ENCODE peak calls at places on chromosomes 11 and 22, in four cellular contexts. M is tibial nerve, L is ovary, W is sigmoid colon. B is an unnamed sample.

GRCh38 chr11:76579047-76579751 is 91.3 kb downstream of the LRRC32 start:
- DNase-seq in M (no peak), L (peak), W (no peak), B (peak)

GRCh38 chr11:84965484-84965883 is 661.7 kb downstream of the DLG2 start:
- DNase-seq in M (no peak), L (no peak), W (no peak), B (no peak)

GRCh38 chr11:93133710-93134109 is 64.1 kb downstream of the SLC36A4 start:
- DNase-seq in M (no peak), L (no peak), W (no peak), B (no peak)

GRCh38 chr22:28703436-28703835 is 23.8 kb upstream of the TTC28 start:
- DNase-seq in M (no peak), L (no peak), W (no peak), B (no peak)

GRCh38 chr11:70038034-70038834 is 39.9 kb upstream of the ANO1 start:
- DNase-seq in M (no peak), L (no peak), W (no peak), B (no peak)

GRCh38 chr11:46639197-46639839 is 22.0 kb downstream of the ATG13 start:
- DNase-seq in M (no peak), L (no peak), W (no peak), B (no peak)

GRCh38 chr22:37404126-37404525 is 23.2 kb downstream of the ELFN2 start:
- DNase-seq in M (no peak), L (no peak), W (no peak), B (no peak)

GRCh38 chr11:110856993-110857812 is 145.0 kb upstream of the ARHGAP20 start:
- DNase-seq in M (no peak), L (no peak), W (no peak), B (no peak)

GRCh38 chr22:36893262-36893661 is 20.2 kb upstream of the CSF2RB start:
- DNase-seq in M (no peak), L (no peak), W (no peak), B (no peak)

GRCh38 chr11:35567737-35568465 is 42.5 kb upstream of the PAMR1 start:
- DNase-seq in M (no peak), L (no peak), W (no peak), B (no peak)

GRCh38 chr11:107257660-107258059 is 200.0 kb downstream of the CWF19L2 start:
- DNase-seq in M (no peak), L (no peak), W (no peak), B (no peak)

GRCh38 chr11:41879186-41879738 is 419.8 kb upstream of the LRRC4C start:
- DNase-seq in M (no peak), L (no peak), W (no peak), B (no peak)

GRCh38 chr22:39205344-39206021 is 39.3 kb downstream of the PDGFB start:
- DNase-seq in M (no peak), L (no peak), W (peak), B (no peak)

GRCh38 chr22:18091916-18092526 is 14.2 kb downstream of the PEX26 start:
- DNase-seq in M (peak), L (peak), W (peak), B (no peak)

GRCh38 chr11:135061166-135061565 is 649.1 kb upstream of the B3GAT1 start:
- DNase-seq in M (no peak), L (no peak), W (no peak), B (no peak)

GRCh38 chr11:61173456-61173855 is 12.2 kb upstream of the VPS37C start:
- DNase-seq in M (no peak), L (no peak), W (peak), B (peak)

GRCh38 chr11:134367781-134368180 is 36.0 kb downstream of the GLB1L2 start:
- DNase-seq in M (no peak), L (no peak), W (peak), B (peak)

GRCh38 chr22:44459041-44459440 is 39.0 kb downstream of the RTL6 start:
- DNase-seq in M (no peak), L (no peak), W (no peak), B (no peak)

GRCh38 chr11:67470337-67471002 is 1.4 kb upstream of the TMEM134 start:
- DNase-seq in M (no peak), L (no peak), W (no peak), B (no peak)

GRCh38 chr11:63371396-63371795 is 1.8 kb downstream of the SLC22A9 start:
- DNase-seq in M (no peak), L (no peak), W (no peak), B (no peak)

GRCh38 chr11:98616256-98616655 is 404.5 kb upstream of the CNTN5 start:
- DNase-seq in M (no peak), L (no peak), W (no peak), B (no peak)

GRCh38 chr11:34213366-34213765 is 107.9 kb downstream of the NAT10 start:
- DNase-seq in M (no peak), L (no peak), W (no peak), B (no peak)

GRCh38 chr22:49094151-49094550 is 733.5 kb downstream of the BRD1 start:
- DNase-seq in M (no peak), L (no peak), W (no peak), B (no peak)

GRCh38 chr11:118615282-118615979 is 8.0 kb downstream of the PHLDB1 start:
- DNase-seq in M (no peak), L (no peak), W (no peak), B (no peak)

GRCh38 chr22:50581950-50582561 is 593 bp downstream of the CHKB start:
- DNase-seq in M (no peak), L (no peak), W (peak), B (no peak)

GRCh38 chr11:104462346-104462745 is 298.4 kb upstream of the PDGFD start:
- DNase-seq in M (no peak), L (peak), W (no peak), B (no peak)

GRCh38 chr11:121323208-121323607 is 30.6 kb downstream of the SC5D start:
- DNase-seq in M (no peak), L (no peak), W (no peak), B (no peak)

GRCh38 chr11:35288817-35289541 is 130.4 kb downstream of the SLC1A2 start:
- DNase-seq in M (no peak), L (no peak), W (no peak), B (no peak)

GRCh38 chr11:118634435-118635236 is 27.2 kb downstream of the PHLDB1 start:
- DNase-seq in M (peak), L (peak), W (peak), B (peak)

GRCh38 chr22:37714634-37715033 is 17.8 kb downstream of the TRIOBP start:
- DNase-seq in M (no peak), L (no peak), W (no peak), B (no peak)

GRCh38 chr11:86380295-86380694 is 5.6 kb downstream of the CCDC81 start:
- DNase-seq in M (no peak), L (no peak), W (no peak), B (no peak)

DNA sequence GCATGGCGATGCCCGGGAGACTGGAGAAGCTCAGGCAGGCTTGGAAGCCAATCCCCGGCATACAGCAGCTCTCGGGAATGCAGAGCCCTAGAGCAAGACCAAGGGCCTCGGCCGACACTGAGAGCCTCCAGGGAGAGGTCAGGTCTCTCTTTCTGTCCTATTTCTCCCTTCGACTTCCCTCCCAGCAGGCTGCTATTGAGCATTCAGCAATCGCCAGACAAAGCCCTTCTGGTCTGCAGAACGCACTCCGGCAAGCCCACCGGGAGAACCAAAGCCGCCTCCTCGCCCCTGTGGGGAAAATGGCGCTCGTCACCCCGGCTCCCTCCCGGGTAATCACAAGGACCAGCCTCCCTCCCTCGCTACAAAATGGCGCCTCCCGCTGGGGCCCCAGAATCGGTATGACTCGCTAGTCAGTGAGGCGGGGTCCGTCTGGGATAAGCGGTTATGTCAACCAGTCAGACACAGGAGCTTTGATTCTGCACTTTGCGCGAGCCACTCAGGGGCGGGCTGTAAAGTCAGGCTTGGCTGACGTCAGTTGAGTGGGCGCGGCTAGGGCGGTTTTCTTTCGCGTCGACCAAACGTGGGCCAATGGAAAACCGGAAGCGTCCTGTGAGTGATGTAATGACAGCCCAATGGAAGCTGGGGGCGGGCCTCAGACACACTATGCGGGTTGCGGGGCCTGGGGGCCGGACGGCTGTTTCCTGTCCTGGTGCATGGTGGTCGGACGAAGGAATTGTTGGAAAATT is at the start of gene ZNF143:
- DNase-seq in M (peak), L (peak), W (peak), B (no peak)
- TF ChIP-seq EP300 in M (peak), L (peak), W (no peak), B (peak)

DNA sequence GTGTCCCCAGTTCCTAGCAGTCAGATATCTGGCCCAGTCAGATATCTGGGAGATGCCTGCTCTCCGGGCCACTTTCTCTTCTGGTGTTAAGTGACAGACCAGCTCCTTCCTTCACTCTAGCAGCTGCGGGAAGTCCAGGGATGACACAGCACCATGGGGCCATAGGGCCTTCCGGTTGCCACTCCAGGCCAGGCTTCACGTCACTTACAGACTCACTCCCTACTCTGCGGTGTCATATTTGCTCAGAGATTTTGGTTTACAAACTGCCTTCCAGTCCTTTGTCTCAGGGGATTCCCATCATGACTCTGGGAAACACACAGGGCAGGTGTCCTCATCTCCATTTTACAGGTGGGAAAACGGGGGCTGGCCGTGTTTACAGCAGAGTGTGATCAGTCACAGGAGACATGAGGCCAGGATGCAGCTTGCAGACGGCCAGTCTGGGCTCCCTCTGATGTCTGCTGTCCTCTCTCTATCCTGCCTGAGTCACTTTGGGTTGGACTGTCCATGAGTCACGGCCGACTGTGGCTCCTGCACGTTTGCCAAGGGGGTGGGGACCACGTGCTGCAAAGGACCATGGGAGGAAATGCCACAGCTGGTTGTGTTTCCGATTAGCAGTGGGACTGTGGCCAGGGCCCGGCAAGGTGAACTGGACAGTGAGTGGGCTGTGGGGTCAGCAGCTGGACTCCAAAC is 8.2 kb upstream of the TBC1D22A start:
- DNase-seq in M (peak), L (peak), W (peak), B (peak)
- TF ChIP-seq EP300 in M (no peak), L (peak), W (peak), B (no peak)

GRCh38 chr11:128206476-128206875 is 380.9 kb downstream of the ETS1 start:
- DNase-seq in M (no peak), L (no peak), W (no peak), B (no peak)
- TF ChIP-seq EP300 in M (no peak), L (no peak), W (no peak), B (no peak)

GRCh38 chr11:120064341-120064740 is 73.6 kb downstream of the TRIM29 start:
- DNase-seq in M (no peak), L (no peak), W (no peak), B (no peak)
- TF ChIP-seq EP300 in M (no peak), L (no peak), W (no peak), B (no peak)

GRCh38 chr11:65606876-65607613 is 7.0 kb downstream of the MAP3K11 start:
- DNase-seq in M (peak), L (peak), W (peak), B (peak)
- TF ChIP-seq EP300 in M (peak), L (peak), W (peak), B (no peak)

GRCh38 chr11:43784301-43784700 is 96.3 kb upstream of the ALKBH3 start:
- DNase-seq in M (no peak), L (no peak), W (no peak), B (no peak)
- TF ChIP-seq EP300 in M (no peak), L (no peak), W (no peak), B (no peak)

GRCh38 chr11:28086569-28086968 is 21.4 kb downstream of the KIF18A start:
- DNase-seq in M (no peak), L (no peak), W (no peak), B (no peak)

GRCh38 chr11:28077524-28077923 is 30.4 kb downstream of the KIF18A start:
- DNase-seq in M (no peak), L (no peak), W (no peak), B (no peak)

DNA sequence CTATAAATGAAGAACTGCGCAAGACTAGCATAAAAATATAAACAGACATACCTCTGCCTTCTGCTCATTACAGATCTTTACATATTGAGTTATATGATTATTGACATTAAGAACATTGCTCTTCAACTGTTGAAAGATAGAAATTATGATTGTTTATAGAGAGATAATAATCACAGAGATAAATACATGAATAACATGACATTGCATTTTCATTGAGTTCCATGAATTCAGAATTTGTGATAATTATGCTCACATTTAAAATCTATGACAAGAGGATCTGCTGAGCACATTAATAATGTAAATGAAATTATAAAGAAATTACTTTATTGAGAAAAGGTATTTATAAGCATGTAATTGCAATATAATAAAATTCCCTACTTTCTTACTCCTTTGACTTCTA is 24.8 kb downstream of the KIF18A start:
- DNase-seq in M (no peak), L (no peak), W (no peak), B (no peak)
- TF ChIP-seq EP300 in M (no peak), L (no peak), W (no peak), B (no peak)

GRCh38 chr11:10325398-10326079 is 20.7 kb downstream of the ADM start:
- DNase-seq in M (no peak), L (no peak), W (no peak), B (no peak)
- TF ChIP-seq EP300 in M (no peak), L (no peak), W (no peak), B (no peak)

B was measured in upper lobe of left lung.